ENCODE peak calls at places on chromosomes 7 and 10, in four cellular contexts. E is GM23248, B is HCT116, X is tibial artery. U is an unnamed sample. For H3K4me1 and H3K9me3, the result is how much of the 10 kb centered on the place peaks cover.

GRCh38 chr10:79463578-79464496 is 18.4 kb upstream of the ZCCHC24 start:
- DNase-seq in E (peak), B (no peak), X (peak), U (no peak)

GRCh38 chr10:120181154-120181553 is 275.9 kb upstream of the PLPP4 start:
- DNase-seq in X (no peak), E (no peak), B (no peak), U (no peak)

GRCh38 chr10:122141821-122142651 is 129.1 kb upstream of the BTBD16 start:
- DNase-seq in X (peak), B (no peak), E (peak), U (no peak)

GRCh38 chr10:96357038-96357620 is 1.7 kb downstream of the OPALIN start:
- DNase-seq in B (no peak), E (no peak), X (no peak), U (no peak)

GRCh38 chr10:113985342-113985844 is 58.3 kb upstream of the ADRB1 start:
- DNase-seq in E (no peak), X (no peak), B (no peak), U (no peak)

GRCh38 chr10:132257271-132257670 is 50.5 kb downstream of the STK32C start:
- DNase-seq in B (no peak), E (peak), X (no peak), U (no peak)

GRCh38 chr10:1316107-1316805 is 260.1 kb downstream of the WDR37 start:
- DNase-seq in B (no peak), E (no peak), X (no peak), U (no peak)

GRCh38 chr10:130901311-130902165 is 410.0 kb downstream of the TCERG1L start:
- DNase-seq in B (no peak), X (no peak), E (no peak), U (no peak)

GRCh38 chr10:72088879-72089585 is 681 bp upstream of the SPOCK2 start:
- DNase-seq in X (no peak), B (no peak), E (peak), U (no peak)

GRCh38 chr7:30308392-30308791 is 24.0 kb downstream of the ZNRF2 start:
- DNase-seq in B (no peak), X (no peak), E (peak), U (peak)

GRCh38 chr7:139663608-139664177 is 114.1 kb downstream of the HIPK2 start:
- DNase-seq in B (no peak), E (no peak), X (no peak), U (no peak)
- H3K4me1 ChIP-seq in B (under half), E (under half), X (under half), U (under half)

DNA sequence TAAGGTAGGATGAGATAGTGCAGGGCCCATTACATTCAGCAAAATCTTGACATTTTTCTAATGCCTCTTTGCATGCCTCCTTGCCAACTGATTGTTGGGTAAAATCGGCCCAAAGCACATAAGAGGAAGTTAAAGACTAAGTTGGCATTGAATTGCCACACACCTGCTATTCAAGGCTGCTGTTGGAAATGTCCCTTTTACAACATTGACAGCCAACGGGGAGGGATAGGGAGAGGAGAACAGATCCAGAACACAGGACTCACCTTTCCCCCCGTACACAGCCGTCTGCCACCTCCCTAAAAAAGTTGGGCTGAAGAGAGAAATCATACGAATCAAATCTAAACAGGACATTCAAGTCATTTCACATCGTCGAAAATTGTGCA is 695 bp downstream of the FAM237B start:
- DNase-seq in E (no peak), B (no peak), X (no peak), U (no peak)
- H3K4me3 ChIP-seq in E (peak), B (no peak), X (no peak), U (no peak)

GRCh38 chr7:100991631-100992030 is 22.3 kb downstream of the MUC12 start:
- DNase-seq in B (no peak), X (no peak), E (no peak), U (no peak)
- H3K9me3 ChIP-seq in B (under half), X (under half), E (under half), U (under half)

GRCh38 chr7:101241015-101241363 is 3.4 kb upstream of the CLDN15 start:
- DNase-seq in B (no peak), X (no peak), E (peak), U (no peak)

GRCh38 chr7:101244385-101245146 is at the start of gene FIS1:
- DNase-seq in E (peak), X (peak), B (peak), U (peak)

GRCh38 chr7:101243786-101244384 is 996 bp downstream of the FIS1 start:
- DNase-seq in B (no peak), X (no peak), E (peak), U (peak)

GRCh38 chr7:101248276-101248675 is 3.4 kb upstream of the FIS1 start:
- DNase-seq in E (no peak), X (no peak), B (no peak), U (no peak)

GRCh38 chr7:101245147-101245668 is 327 bp upstream of the FIS1 start:
- DNase-seq in E (no peak), B (no peak), X (no peak), U (no peak)
- H3K4me1 ChIP-seq in E (under half), B (under half), X (under half), U (under half)

GRCh38 chr7:133124974-133125373 is 43.1 kb upstream of the CHCHD3 start:
- DNase-seq in X (no peak), E (no peak), B (no peak), U (no peak)

GRCh38 chr7:133119067-133119466 is 37.2 kb upstream of the CHCHD3 start:
- DNase-seq in E (no peak), X (no peak), B (no peak), U (no peak)

GRCh38 chr7:133126422-133126821 is 44.5 kb upstream of the CHCHD3 start:
- DNase-seq in B (no peak), E (no peak), X (no peak), U (no peak)

GRCh38 chr7:133117432-133117831 is 35.5 kb upstream of the CHCHD3 start:
- DNase-seq in X (no peak), B (no peak), E (no peak), U (no peak)

DNA sequence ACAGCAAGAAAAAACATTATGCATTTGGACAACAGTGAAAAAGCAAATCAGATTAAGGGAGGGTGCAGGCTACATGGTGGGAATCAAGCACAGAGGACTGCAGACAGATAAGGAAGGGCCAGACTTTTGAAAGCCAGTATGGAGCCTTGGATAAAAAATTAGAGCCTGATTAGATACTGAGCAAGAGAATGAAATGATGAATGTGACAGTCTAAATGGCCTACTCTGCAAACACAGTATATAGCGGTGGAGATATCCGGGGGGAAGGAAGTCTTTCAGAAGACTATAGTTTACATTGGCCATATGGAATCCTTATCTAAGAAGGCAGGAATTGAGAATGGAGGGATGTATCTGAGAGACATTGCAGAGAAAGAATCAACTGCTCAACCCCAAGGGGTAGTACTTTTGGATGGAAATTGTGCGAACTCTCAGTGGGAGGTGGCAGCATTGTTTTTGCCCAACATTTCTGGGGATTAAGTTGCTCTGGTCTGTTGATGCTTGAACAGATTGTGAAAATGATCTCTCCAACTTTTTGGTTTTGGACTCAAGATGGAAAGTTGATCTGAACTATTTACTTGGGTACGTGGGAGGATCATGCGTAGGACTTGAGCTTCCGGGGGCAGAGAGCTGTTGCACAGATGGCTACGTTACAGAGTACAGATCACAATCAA is 39.4 kb upstream of the CHCHD3 start:
- DNase-seq in B (no peak), E (no peak), X (no peak), U (no peak)
- H3K4me3 ChIP-seq in B (no peak), E (no peak), X (no peak), U (no peak)

GRCh38 chr7:157930441-157930840 is 593.6 kb downstream of the DNAJB6 start:
- DNase-seq in X (no peak), E (no peak), B (no peak), U (no peak)
- H3K9me3 ChIP-seq in X (under half), E (under half), B (under half), U (under half)

DNA sequence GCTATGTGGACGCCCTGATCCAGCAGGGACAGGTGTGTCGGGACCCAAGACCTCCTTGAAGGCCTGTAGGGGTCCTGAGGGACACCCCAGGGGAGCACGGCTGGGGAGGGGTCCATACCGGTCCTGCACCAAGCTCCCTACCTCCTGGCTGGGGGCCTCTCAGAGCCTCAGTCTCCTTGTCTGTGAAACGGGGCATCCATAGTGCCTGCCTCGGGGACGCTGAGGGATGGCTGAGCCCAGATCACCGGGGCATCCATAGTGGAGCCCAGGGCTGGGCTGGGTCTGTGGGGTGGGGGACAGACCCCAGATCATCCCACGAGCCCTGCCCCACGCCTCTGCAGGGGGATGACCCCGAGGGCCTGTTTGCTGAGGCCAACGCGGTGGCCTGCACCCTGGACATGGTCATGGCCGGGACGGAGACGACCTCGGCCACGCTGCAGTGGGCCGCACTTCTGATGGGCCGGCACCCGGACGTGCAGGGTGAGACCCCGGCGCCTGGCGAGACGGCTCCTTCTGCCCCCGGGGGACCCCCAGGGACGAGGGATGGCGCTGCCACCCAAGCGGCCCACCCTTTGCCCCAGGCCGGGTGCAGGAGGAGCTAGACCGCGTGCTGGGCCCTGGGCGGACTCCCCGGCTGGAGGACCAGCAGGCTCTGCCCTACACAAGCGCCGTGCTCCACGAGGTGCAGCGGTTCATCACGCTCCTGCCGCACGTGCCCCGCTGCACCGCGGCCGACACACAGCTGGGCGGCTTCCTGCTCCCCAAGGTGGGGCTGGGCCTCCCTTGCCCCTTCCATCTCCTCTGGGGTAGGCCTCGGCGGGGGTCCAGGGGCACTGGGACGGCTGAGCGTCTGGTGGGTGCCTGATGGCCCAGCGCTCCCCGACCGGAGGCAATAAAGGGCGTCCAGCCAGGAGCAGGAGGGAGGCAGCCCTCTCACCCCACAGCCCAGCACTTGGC is 4.1 kb downstream of the CYP2W1 start:
- DNase-seq in E (no peak), X (no peak), B (no peak), U (no peak)
- H3K4me1 ChIP-seq in E (under half), X (under half), B (under half), U (under half)

DNA sequence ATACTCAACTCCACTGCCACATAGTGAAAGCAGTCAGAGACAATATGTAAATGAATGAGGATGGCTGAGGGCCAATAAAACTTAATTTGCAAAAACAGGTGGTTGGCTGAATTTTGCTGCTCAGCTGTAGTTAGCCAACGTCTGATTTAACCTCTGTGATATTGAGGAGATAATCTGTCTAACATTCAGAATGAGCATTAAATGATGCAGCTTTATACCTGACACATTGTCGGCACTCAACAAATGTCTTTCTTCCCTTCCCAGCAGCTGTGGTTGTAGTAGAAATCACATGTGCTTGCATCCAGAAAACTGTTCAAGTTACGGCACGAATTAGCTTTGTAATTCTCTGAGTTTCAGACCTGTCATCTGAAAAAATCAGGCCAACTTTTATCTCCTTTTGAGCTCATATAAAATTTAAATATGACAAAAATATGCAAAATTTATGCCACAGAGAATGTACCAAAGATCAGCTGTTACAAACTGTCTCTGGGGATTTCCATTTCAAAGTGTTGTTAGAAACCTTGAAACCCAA is 1239.7 kb downstream of the GATA3 start:
- DNase-seq in B (no peak), X (no peak), E (no peak), U (no peak)
- H3K4me3 ChIP-seq in B (no peak), X (no peak), E (no peak), U (no peak)

DNA sequence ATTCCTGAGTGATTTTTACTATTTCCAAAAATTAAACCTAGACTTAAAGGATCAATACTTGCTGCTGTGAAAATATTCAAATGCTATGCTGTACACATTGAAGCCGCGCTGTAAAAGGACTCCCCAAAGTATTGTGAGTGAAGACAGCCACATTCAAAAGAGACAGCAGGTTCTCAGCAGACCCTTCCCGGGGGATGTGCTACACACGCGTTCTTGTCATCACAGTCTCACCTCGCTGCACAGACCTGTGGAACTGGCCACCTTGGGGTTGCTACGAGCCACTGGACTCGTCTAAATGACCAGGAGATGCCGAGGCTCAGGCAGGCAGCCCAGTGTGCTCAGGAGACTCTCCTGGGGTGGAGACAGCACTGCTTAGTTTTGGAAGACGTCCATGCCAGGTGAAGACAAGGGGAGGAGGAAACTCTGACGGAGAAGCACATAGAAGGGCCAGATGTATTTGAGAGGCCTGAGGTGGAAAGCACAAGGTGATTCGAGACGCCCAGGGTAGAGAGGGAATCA is 367.7 kb upstream of the SHH start:
- DNase-seq in X (no peak), E (no peak), B (no peak), U (no peak)
- H3K9me3 ChIP-seq in X (under half), E (under half), B (under half), U (under half)